ENCODE peak calls at places on chromosome 18, in nine cellular contexts. One of them, this sample, is unnamed.

GRCh38 chr18:63262369-63263335 is 56.9 kb downstream of the BCL2 start:
- DNase-seq in HuH-7.5: no peak
- DNase-seq in HCT116: no peak
- DNase-seq in frontal cortex: no peak
- DNase-seq in left lung: no peak
- DNase-seq in GM04504: no peak
- DNase-seq in astrocyte: no peak
- DNase-seq in effector CD4-positive, alpha-beta T cell: no peak
- DNase-seq in AG08396: no peak
- DNase-seq in this sample: peak; percentile 62

GRCh38 chr18:22728481-22729105 is 204.5 kb upstream of the RBBP8 start:
- DNase-seq in HuH-7.5: no peak
- DNase-seq in HCT116: no peak
- DNase-seq in frontal cortex: no peak
- DNase-seq in left lung: no peak
- DNase-seq in GM04504: no peak
- DNase-seq in astrocyte: peak; percentile 38
- DNase-seq in effector CD4-positive, alpha-beta T cell: no peak
- DNase-seq in AG08396: no peak
- DNase-seq in this sample: no peak

GRCh38 chr18:27544211-27544610 is 359.1 kb upstream of the CHST9 start:
- DNase-seq in HuH-7.5: no peak
- DNase-seq in HCT116: no peak
- DNase-seq in frontal cortex: no peak
- DNase-seq in left lung: no peak
- DNase-seq in GM04504: no peak
- DNase-seq in astrocyte: no peak
- DNase-seq in effector CD4-positive, alpha-beta T cell: no peak
- DNase-seq in AG08396: no peak
- DNase-seq in this sample: no peak

GRCh38 chr18:3305354-3305762 is 43.4 kb downstream of the MYL12B start:
- DNase-seq in HuH-7.5: no peak
- DNase-seq in HCT116: no peak
- DNase-seq in frontal cortex: no peak
- DNase-seq in left lung: no peak
- DNase-seq in GM04504: peak; percentile 85
- DNase-seq in astrocyte: peak; percentile 100
- DNase-seq in effector CD4-positive, alpha-beta T cell: peak; percentile 17
- DNase-seq in AG08396: peak; percentile 85
- DNase-seq in this sample: peak; percentile 61

GRCh38 chr18:37674570-37674969 is 109.0 kb upstream of the CELF4 start:
- DNase-seq in HuH-7.5: no peak
- DNase-seq in HCT116: peak; percentile 46
- DNase-seq in frontal cortex: no peak
- DNase-seq in left lung: no peak
- DNase-seq in GM04504: no peak
- DNase-seq in astrocyte: no peak
- DNase-seq in effector CD4-positive, alpha-beta T cell: no peak
- DNase-seq in AG08396: no peak
- DNase-seq in this sample: no peak

GRCh38 chr18:9726175-9726574 is 18.1 kb downstream of the RAB31 start:
- DNase-seq in HuH-7.5: no peak
- DNase-seq in HCT116: no peak
- DNase-seq in frontal cortex: no peak
- DNase-seq in left lung: no peak
- DNase-seq in GM04504: no peak
- DNase-seq in astrocyte: no peak
- DNase-seq in effector CD4-positive, alpha-beta T cell: no peak
- DNase-seq in AG08396: no peak
- DNase-seq in this sample: no peak

GRCh38 chr18:36181898-36182506 is 5.3 kb upstream of the MOCOS start:
- DNase-seq in HuH-7.5: no peak
- DNase-seq in HCT116: no peak
- DNase-seq in frontal cortex: no peak
- DNase-seq in left lung: no peak
- DNase-seq in GM04504: no peak
- DNase-seq in astrocyte: no peak
- DNase-seq in effector CD4-positive, alpha-beta T cell: no peak
- DNase-seq in AG08396: no peak
- DNase-seq in this sample: peak; percentile 60

GRCh38 chr18:8374652-8375051 is 234.6 kb upstream of the RAB12 start:
- DNase-seq in HuH-7.5: no peak
- DNase-seq in HCT116: no peak
- DNase-seq in frontal cortex: no peak
- DNase-seq in left lung: no peak
- DNase-seq in GM04504: no peak
- DNase-seq in astrocyte: peak; percentile 8
- DNase-seq in effector CD4-positive, alpha-beta T cell: no peak
- DNase-seq in AG08396: no peak
- DNase-seq in this sample: no peak

GRCh38 chr18:429030-429429 is 71.5 kb downstream of the COLEC12 start:
- DNase-seq in HuH-7.5: no peak
- DNase-seq in HCT116: no peak
- DNase-seq in frontal cortex: no peak
- DNase-seq in left lung: no peak
- DNase-seq in GM04504: no peak
- DNase-seq in astrocyte: no peak
- DNase-seq in effector CD4-positive, alpha-beta T cell: no peak
- DNase-seq in AG08396: no peak
- DNase-seq in this sample: no peak